ENCODE peak calls at places on chromosomes 12 and 14, in four cellular contexts. N is GM12865, H is posterior vena cava, X is AG09319. R is an unnamed sample.

GRCh38 chr12:60630796-60631195 is 1035.0 kb downstream of the SLC16A7 start:
- DNase-seq in X (no peak), N (no peak), H (no peak), R (no peak)

GRCh38 chr14:74314576-74314975 is 11.8 kb upstream of the ABCD4 start:
- DNase-seq in H (no peak), N (no peak), X (no peak), R (no peak)

GRCh38 chr12:122847921-122848421 is 12.7 kb downstream of the HIP1R start:
- DNase-seq in H (no peak), N (no peak), X (no peak), R (no peak)

GRCh38 chr12:104213952-104214351 is 1.6 kb upstream of the TXNRD1 start:
- DNase-seq in H (no peak), X (peak), N (no peak), R (no peak)

GRCh38 chr12:66644151-66644550 is 34.7 kb downstream of the GRIP1 start:
- DNase-seq in X (no peak), H (no peak), N (no peak), R (no peak)

GRCh38 chr14:88590173-88590572 is 27.3 kb downstream of the ZC3H14 start:
- DNase-seq in X (no peak), H (no peak), N (no peak), R (no peak)

GRCh38 chr12:1131811-1132224 is 140.8 kb downstream of the ERC1 start:
- DNase-seq in N (no peak), X (no peak), H (no peak), R (no peak)

GRCh38 chr14:35336171-35337073 is 44.2 kb downstream of the PSMA6 start:
- DNase-seq in X (no peak), H (peak), N (no peak), R (no peak)

GRCh38 chr12:93173178-93173957 is 204.4 kb upstream of the NUDT4 start:
- DNase-seq in H (no peak), X (no peak), N (no peak), R (no peak)

GRCh38 chr12:105455250-105455649 is 124.8 kb downstream of the C12orf75 start:
- DNase-seq in N (no peak), H (no peak), X (no peak), R (no peak)

GRCh38 chr12:31991815-31992214 is 32.6 kb downstream of the RESF1 start:
- DNase-seq in N (peak), H (no peak), X (no peak), R (no peak)

GRCh38 chr12:30862486-30862885 is 64.1 kb upstream of the TSPAN11 start:
- DNase-seq in X (no peak), N (no peak), H (no peak), R (no peak)

GRCh38 chr12:104138747-104139186 is 757 bp upstream of the NFYB start:
- DNase-seq in N (peak), X (no peak), H (no peak), R (no peak)

GRCh38 chr12:94282675-94283074 is 134.3 kb downstream of the PLXNC1 start:
- DNase-seq in N (peak), X (no peak), H (peak), R (no peak)

GRCh38 chr14:55128386-55129085 is 516 bp upstream of the LGALS3 start:
- DNase-seq in H (no peak), X (no peak), N (no peak), R (no peak)

GRCh38 chr12:4435537-4435936 is 10.1 kb downstream of the FGF6 start:
- DNase-seq in X (no peak), N (no peak), H (no peak), R (peak)

GRCh38 chr12:113252494-113252893 is 31.2 kb downstream of the TPCN1 start:
- DNase-seq in X (no peak), N (no peak), H (no peak), R (no peak)

GRCh38 chr14:76546426-76547221 is 170.7 kb downstream of the ESRRB start:
- DNase-seq in X (no peak), N (peak), H (no peak), R (peak)

GRCh38 chr12:92108651-92109050 is 37.0 kb downstream of the BTG1 start:
- DNase-seq in H (no peak), N (no peak), X (peak), R (no peak)

GRCh38 chr14:99687284-99688209 is 3.4 kb downstream of the CYP46A1 start:
- DNase-seq in X (no peak), N (peak), H (peak), R (peak)

GRCh38 chr14:52220924-52221802 is 46.3 kb upstream of the PTGDR start:
- DNase-seq in X (no peak), H (no peak), N (peak), R (no peak)

GRCh38 chr12:53733051-53733812 is 6.0 kb upstream of the CALCOCO1 start:
- DNase-seq in N (no peak), H (no peak), X (no peak), R (no peak)

GRCh38 chr14:32244404-32244803 is 41.3 kb upstream of the RNU6-8 start:
- DNase-seq in H (no peak), X (no peak), N (peak), R (no peak)

GRCh38 chr12:109310247-109311125 is 1.4 kb upstream of the FOXN4 start:
- DNase-seq in X (no peak), H (no peak), N (no peak), R (peak)

GRCh38 chr12:49026101-49026500 is 7.5 kb upstream of the PRKAG1 start:
- DNase-seq in H (no peak), X (no peak), N (no peak), R (no peak)